ENCODE peak calls at places on chromosomes 3 and 15, in ten cellular contexts. G is stimulated activated CD4-positive, alpha-beta T cell treated with anti-CD3 and anti-CD28 coated beads, TNF-alpha, amount 100 ng/mL, for 4 hours; K is neural crest cell; E is T-helper 2 cell; M is NAMALWA; C is kidney glomerular epithelial cell; S is ACHN; L is AML-193; I is AG04450; X is cardiac muscle cell. B is an unnamed sample.

GRCh38 chr3:59258591-59258990 is 208.8 kb upstream of the CFAP20DC start:
- DNase-seq in G (no peak), K (no peak), E (no peak), M (no peak), C (no peak), S (no peak), L (no peak), I (no peak), X (no peak), B (no peak)

GRCh38 chr15:23401627-23402026 is 45.4 kb downstream of the GOLGA6L2 start:
- DNase-seq in G (no peak), K (no peak), E (no peak), M (no peak), C (no peak), S (no peak), L (no peak), I (no peak), X (no peak), B (no peak)

GRCh38 chr3:64214697-64215018 is 10.6 kb downstream of the PRICKLE2 start:
- DNase-seq in G (no peak), K (no peak), E (no peak), M (no peak), C (peak; percentile 41), S (no peak), L (no peak), I (no peak), X (no peak), B (no peak)

GRCh38 chr3:63972987-63973386 is 50.3 kb downstream of the PSMD6 start:
- DNase-seq in G (no peak), K (no peak), E (no peak), M (no peak), C (no peak), S (no peak), L (no peak), I (no peak), X (no peak), B (no peak)

GRCh38 chr3:138493804-138494606 is 59.6 kb downstream of the ESYT3 start:
- DNase-seq in G (no peak), K (no peak), E (no peak), M (no peak), C (peak; percentile 27), S (peak; percentile 0), L (peak; percentile 96), I (peak; percentile 27), X (no peak), B (peak; percentile 13)

GRCh38 chr3:48694610-48695051 is 8.9 kb upstream of the NCKIPSD start:
- DNase-seq in G (no peak), K (no peak), E (no peak), M (no peak), C (peak; percentile 83), S (peak; percentile 74), L (no peak), I (peak; percentile 51), X (no peak), B (no peak)

GRCh38 chr3:196518999-196519737 is 4.0 kb upstream of the SMCO1 start:
- DNase-seq in G (no peak), K (peak; percentile 45), E (peak; percentile 15), M (peak; percentile 88), C (no peak), S (peak; percentile 39), L (peak; percentile 84), I (no peak), X (peak; percentile 55), B (no peak)

GRCh38 chr3:188780188-188781147 is 391.3 kb upstream of the TPRG1 start:
- DNase-seq in G (no peak), K (no peak), E (no peak), M (no peak), C (no peak), S (no peak), L (peak; percentile 89), I (no peak), X (no peak), B (no peak)

GRCh38 chr3:114827495-114827894 is 319.6 kb downstream of the ZBTB20 start:
- DNase-seq in G (no peak), K (peak; percentile 5), E (no peak), M (peak; percentile 76), C (peak; percentile 43), S (peak; percentile 57), L (peak; percentile 88), I (no peak), X (peak; percentile 59), B (peak; percentile 22)

GRCh38 chr15:77548608-77549551 is 83.8 kb downstream of the LINGO1 start:
- DNase-seq in G (no peak), K (no peak), E (no peak), M (no peak), C (no peak), S (no peak), L (no peak), I (no peak), X (no peak), B (no peak)

GRCh38 chr15:31024330-31024729 is 32.9 kb upstream of the MTMR10 start:
- DNase-seq in G (no peak), K (no peak), E (no peak), M (no peak), C (peak; percentile 96), S (peak; percentile 96), L (no peak), I (peak; percentile 92), X (peak; percentile 58), B (no peak)

GRCh38 chr15:78976691-78977090 is 31.8 kb upstream of the CTSH start:
- DNase-seq in G (no peak), K (no peak), E (no peak), M (no peak), C (no peak), S (no peak), L (no peak), I (no peak), X (no peak), B (no peak)

GRCh38 chr3:48428088-48428862 is 1.6 kb downstream of the PLXNB1 start:
- DNase-seq in G (no peak), K (no peak), E (no peak), M (no peak), C (peak; percentile 79), S (peak; percentile 81), L (no peak), I (no peak), X (no peak), B (no peak)

GRCh38 chr3:192879346-192880031 is 38.2 kb downstream of the MB21D2 start:
- DNase-seq in G (no peak), K (no peak), E (no peak), M (no peak), C (peak; percentile 92), S (peak; percentile 98), L (no peak), I (peak; percentile 89), X (peak; percentile 47), B (peak; percentile 92)

B was measured in Panc1.